ENCODE peak calls at places on chromosome 21, in six cellular contexts. One of them, this sample, is unnamed.

GRCh38 chr21:33971492-33972013 is 55.9 kb upstream of the ATP5PO start:
- DNase-seq in Calu3: no peak
- DNase-seq in IMR-90: peak; percentile 22
- DNase-seq in cardiac fibroblast: no peak
- DNase-seq in cardiac muscle cell: no peak
- DNase-seq in right atrium auricular region: no peak
- DNase-seq in this sample: no peak

GRCh38 chr21:31329431-31330143 is 14.5 kb downstream of the TIAM1 start:
- DNase-seq in IMR-90: no peak
- DNase-seq in cardiac fibroblast: no peak
- DNase-seq in right atrium auricular region: no peak
- DNase-seq in cardiac muscle cell: no peak
- DNase-seq in Calu3: no peak
- DNase-seq in this sample: no peak

GRCh38 chr21:14244911-14245310 is 29.0 kb downstream of the RBM11 start:
- DNase-seq in IMR-90: no peak
- DNase-seq in right atrium auricular region: no peak
- DNase-seq in Calu3: no peak
- DNase-seq in cardiac fibroblast: no peak
- DNase-seq in cardiac muscle cell: no peak
- DNase-seq in this sample: no peak

GRCh38 chr21:37059181-37059580 is 13.7 kb downstream of the PIGP start:
- DNase-seq in Calu3: no peak
- DNase-seq in IMR-90: no peak
- DNase-seq in cardiac muscle cell: no peak
- DNase-seq in cardiac fibroblast: no peak
- DNase-seq in right atrium auricular region: no peak
- DNase-seq in this sample: no peak

GRCh38 chr21:14880922-14881321 is 183.9 kb downstream of the NRIP1 start:
- DNase-seq in right atrium auricular region: no peak
- DNase-seq in cardiac fibroblast: peak; percentile 54
- DNase-seq in IMR-90: peak; percentile 88
- DNase-seq in Calu3: no peak
- DNase-seq in cardiac muscle cell: no peak
- DNase-seq in this sample: no peak

GRCh38 chr21:28832013-28832714 is 160.5 kb downstream of the LTN1 start:
- DNase-seq in right atrium auricular region: no peak
- DNase-seq in cardiac fibroblast: peak; percentile 20
- DNase-seq in cardiac muscle cell: peak; percentile 17
- DNase-seq in IMR-90: peak; percentile 41
- DNase-seq in Calu3: peak; percentile 12
- DNase-seq in this sample: no peak

GRCh38 chr21:26563977-26564503 is 9.0 kb downstream of the CYYR1 start:
- DNase-seq in right atrium auricular region: no peak
- DNase-seq in IMR-90: no peak
- DNase-seq in cardiac fibroblast: no peak
- DNase-seq in Calu3: no peak
- DNase-seq in cardiac muscle cell: no peak
- DNase-seq in this sample: no peak

GRCh38 chr21:16250282-16250681 is 520.5 kb downstream of the USP25 start:
- DNase-seq in Calu3: no peak
- DNase-seq in cardiac fibroblast: no peak
- DNase-seq in IMR-90: no peak
- DNase-seq in right atrium auricular region: no peak
- DNase-seq in cardiac muscle cell: no peak
- DNase-seq in this sample: no peak

GRCh38 chr21:17903029-17903806 is 84.1 kb upstream of the C21orf91 start:
- DNase-seq in Calu3: no peak
- DNase-seq in cardiac fibroblast: peak; percentile 67
- DNase-seq in cardiac muscle cell: peak; percentile 17
- DNase-seq in right atrium auricular region: no peak
- DNase-seq in IMR-90: peak; percentile 49
- DNase-seq in this sample: no peak

GRCh38 chr21:29777155-29777554 is 162.6 kb downstream of the GRIK1 start:
- DNase-seq in cardiac fibroblast: no peak
- DNase-seq in cardiac muscle cell: no peak
- DNase-seq in right atrium auricular region: no peak
- DNase-seq in Calu3: no peak
- DNase-seq in IMR-90: no peak
- DNase-seq in this sample: no peak

GRCh38 chr21:28561772-28562171 is 430.9 kb downstream of the LTN1 start:
- DNase-seq in cardiac muscle cell: no peak
- DNase-seq in cardiac fibroblast: no peak
- DNase-seq in right atrium auricular region: no peak
- DNase-seq in IMR-90: no peak
- DNase-seq in Calu3: no peak
- DNase-seq in this sample: no peak

GRCh38 chr21:32483293-32483595 is 70.7 kb downstream of the EVA1C start:
- DNase-seq in IMR-90: no peak
- DNase-seq in cardiac muscle cell: no peak
- DNase-seq in Calu3: no peak
- DNase-seq in right atrium auricular region: no peak
- DNase-seq in cardiac fibroblast: no peak
- DNase-seq in this sample: no peak

GRCh38 chr21:33682992-33683627 is 40.8 kb downstream of the ITSN1 start:
- DNase-seq in Calu3: peak; percentile 38
- DNase-seq in right atrium auricular region: no peak
- DNase-seq in cardiac fibroblast: peak; percentile 89
- DNase-seq in cardiac muscle cell: peak; percentile 28
- DNase-seq in IMR-90: peak; percentile 88
- DNase-seq in this sample: no peak

GRCh38 chr21:39387461-39388037 is 38.7 kb upstream of the HMGN1 start:
- DNase-seq in IMR-90: peak; percentile 81
- DNase-seq in Calu3: peak; percentile 91
- DNase-seq in cardiac muscle cell: peak; percentile 93
- DNase-seq in right atrium auricular region: peak; percentile 93
- DNase-seq in cardiac fibroblast: peak; percentile 90
- DNase-seq in this sample: no peak

GRCh38 chr21:33901421-33902288 is 13.9 kb downstream of the ATP5PO start:
- DNase-seq in IMR-90: peak; percentile 67
- DNase-seq in cardiac muscle cell: peak; percentile 65
- DNase-seq in right atrium auricular region: peak; percentile 68
- DNase-seq in cardiac fibroblast: peak; percentile 82
- DNase-seq in Calu3: peak; percentile 7
- DNase-seq in this sample: no peak

GRCh38 chr21:27104749-27105439 is 138.0 kb upstream of the ADAMTS5 start:
- DNase-seq in cardiac fibroblast: peak; percentile 13
- DNase-seq in Calu3: no peak
- DNase-seq in IMR-90: peak; percentile 51
- DNase-seq in cardiac muscle cell: no peak
- DNase-seq in right atrium auricular region: no peak
- DNase-seq in this sample: no peak

GRCh38 chr21:37001446-37001845 is 5.1 kb upstream of the RIPPLY3 start:
- DNase-seq in Calu3: no peak
- DNase-seq in IMR-90: no peak
- DNase-seq in right atrium auricular region: no peak
- DNase-seq in cardiac fibroblast: no peak
- DNase-seq in cardiac muscle cell: no peak
- DNase-seq in this sample: no peak

DNA sequence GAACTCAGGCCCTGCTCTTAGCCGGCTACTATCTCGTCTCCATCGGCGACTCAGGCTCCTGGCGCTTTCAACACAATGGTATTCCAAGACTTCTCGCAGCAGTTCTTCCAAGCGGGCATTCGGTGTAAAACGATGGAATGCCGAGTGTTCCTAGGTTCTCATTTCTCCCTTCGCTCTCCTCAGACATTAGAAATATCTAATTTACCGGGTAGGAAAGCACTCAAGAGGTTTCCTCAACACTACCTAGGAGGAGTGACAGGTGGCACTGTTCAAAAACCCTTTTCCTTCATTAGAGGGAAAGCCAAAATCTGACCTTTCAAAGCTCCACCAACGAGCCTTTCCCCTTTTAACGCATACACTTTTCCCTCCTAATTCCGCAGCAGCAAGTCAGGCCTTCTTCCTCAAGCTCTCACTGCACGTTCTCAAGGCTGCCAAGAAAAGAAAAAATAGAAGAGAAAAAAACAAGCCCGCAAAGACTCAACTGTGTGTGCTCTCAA is 601 bp downstream of the UBE2G2 start:
- DNase-seq in IMR-90: peak; percentile 26
- DNase-seq in Calu3: no peak
- DNase-seq in cardiac muscle cell: peak; percentile 44
- DNase-seq in cardiac fibroblast: peak; percentile 31
- DNase-seq in right atrium auricular region: no peak
- DNase-seq in this sample: no peak
- TF ChIP-seq CTCF in IMR-90: peak; percentile 30
- TF ChIP-seq CTCF in Calu3: no peak
- TF ChIP-seq CTCF in cardiac muscle cell: peak; percentile 29
- TF ChIP-seq CTCF in cardiac fibroblast: peak; percentile 37
- TF ChIP-seq CTCF in right atrium auricular region: no peak
- TF ChIP-seq CTCF in this sample: peak; percentile 74

GRCh38 chr21:43207868-43208267 is 39.1 kb downstream of the CRYAA start:
- DNase-seq in IMR-90: no peak
- DNase-seq in Calu3: no peak
- DNase-seq in right atrium auricular region: no peak
- DNase-seq in cardiac muscle cell: no peak
- DNase-seq in cardiac fibroblast: no peak
- DNase-seq in this sample: no peak

GRCh38 chr21:43209575-43210453 is 41.0 kb downstream of the CRYAA start:
- DNase-seq in cardiac muscle cell: no peak
- DNase-seq in right atrium auricular region: peak; percentile 74
- DNase-seq in Calu3: peak; percentile 28
- DNase-seq in cardiac fibroblast: peak; percentile 77
- DNase-seq in IMR-90: peak; percentile 81
- DNase-seq in this sample: no peak

GRCh38 chr21:43208561-43209332 is 39.9 kb downstream of the CRYAA start:
- DNase-seq in cardiac fibroblast: no peak
- DNase-seq in IMR-90: no peak
- DNase-seq in cardiac muscle cell: no peak
- DNase-seq in right atrium auricular region: no peak
- DNase-seq in Calu3: no peak
- DNase-seq in this sample: no peak

GRCh38 chr21:43210454-43211084 is 41.8 kb downstream of the CRYAA start:
- DNase-seq in right atrium auricular region: no peak
- DNase-seq in IMR-90: no peak
- DNase-seq in cardiac fibroblast: no peak
- DNase-seq in cardiac muscle cell: no peak
- DNase-seq in Calu3: no peak
- DNase-seq in this sample: no peak

DNA sequence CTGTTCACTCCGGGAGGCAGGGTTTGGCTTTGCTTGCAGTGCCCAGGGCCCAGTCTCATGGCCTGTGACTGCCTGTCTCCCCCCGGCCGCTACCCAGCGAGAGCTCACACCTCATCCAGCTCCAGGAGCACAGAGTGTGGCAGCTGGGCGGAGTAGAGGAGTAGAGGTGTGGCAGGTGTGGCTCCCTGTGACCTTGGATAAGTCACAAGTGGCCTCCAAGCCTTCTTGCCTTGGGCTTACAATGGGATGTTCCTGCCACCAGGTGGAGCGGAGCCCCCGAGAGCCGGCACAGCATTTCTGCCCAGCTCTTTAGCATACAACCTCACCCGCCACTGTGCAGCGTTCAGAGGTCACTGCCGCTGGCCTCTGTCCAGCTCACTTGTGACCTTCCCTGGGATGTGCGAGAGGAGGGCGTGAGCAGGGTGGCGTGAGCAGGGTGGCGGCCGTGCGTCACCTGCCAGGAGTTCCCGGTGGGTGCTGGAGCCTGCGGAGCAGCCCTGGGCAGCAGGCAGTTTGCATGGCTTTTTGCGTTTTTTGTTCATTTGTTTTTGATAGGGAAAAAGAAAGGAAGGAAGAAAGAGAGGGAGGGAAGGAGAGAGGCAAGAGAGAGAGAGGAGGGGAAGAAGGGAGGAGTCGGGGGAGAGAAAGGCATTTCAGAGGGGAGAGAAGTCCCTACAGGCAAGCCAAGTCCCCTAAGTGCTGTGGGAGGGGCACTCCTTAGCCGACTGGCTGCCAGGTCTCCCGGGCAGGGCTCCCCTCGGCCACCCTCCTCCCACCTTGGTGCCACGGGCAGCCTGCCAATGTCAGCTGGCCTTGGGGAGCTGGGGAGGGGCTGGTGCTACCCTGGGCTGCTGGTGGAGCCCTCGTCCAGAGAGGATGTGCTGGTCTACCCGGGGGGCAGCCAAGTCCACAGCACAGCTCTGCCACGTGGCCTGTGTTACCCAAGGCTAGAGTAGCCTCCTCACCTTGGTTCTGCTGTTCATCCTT is 42.6 kb downstream of the CRYAA start:
- DNase-seq in cardiac fibroblast: peak; percentile 27
- DNase-seq in IMR-90: no peak
- DNase-seq in right atrium auricular region: no peak
- DNase-seq in cardiac muscle cell: peak; percentile 41
- DNase-seq in Calu3: peak; percentile 24
- DNase-seq in this sample: no peak
- TF ChIP-seq CTCF in cardiac fibroblast: peak; percentile 7
- TF ChIP-seq CTCF in IMR-90: peak; percentile 12
- TF ChIP-seq CTCF in right atrium auricular region: peak; percentile 64
- TF ChIP-seq CTCF in cardiac muscle cell: peak; percentile 11
- TF ChIP-seq CTCF in Calu3: no peak
- TF ChIP-seq CTCF in this sample: peak; percentile 64

GRCh38 chr21:44933938-44934260 is 5.9 kb upstream of the SLX9 start:
- DNase-seq in Calu3: no peak
- DNase-seq in cardiac muscle cell: no peak
- DNase-seq in cardiac fibroblast: no peak
- DNase-seq in right atrium auricular region: no peak
- DNase-seq in IMR-90: no peak
- DNase-seq in this sample: peak; percentile 82

GRCh38 chr21:44933199-44933937 is 6.5 kb upstream of the SLX9 start:
- DNase-seq in Calu3: no peak
- DNase-seq in cardiac muscle cell: no peak
- DNase-seq in right atrium auricular region: no peak
- DNase-seq in cardiac fibroblast: no peak
- DNase-seq in IMR-90: no peak
- DNase-seq in this sample: peak; percentile 79

GRCh38 chr21:44931137-44931500 is 8.7 kb upstream of the SLX9 start:
- DNase-seq in cardiac muscle cell: no peak
- DNase-seq in right atrium auricular region: no peak
- DNase-seq in IMR-90: no peak
- DNase-seq in Calu3: no peak
- DNase-seq in cardiac fibroblast: peak; percentile 72
- DNase-seq in this sample: peak; percentile 72

GRCh38 chr21:44931501-44932365 is 8.1 kb upstream of the SLX9 start:
- DNase-seq in IMR-90: no peak
- DNase-seq in cardiac fibroblast: no peak
- DNase-seq in Calu3: no peak
- DNase-seq in cardiac muscle cell: no peak
- DNase-seq in right atrium auricular region: no peak
- DNase-seq in this sample: peak; percentile 83

GRCh38 chr21:44932366-44933181 is 7.3 kb upstream of the SLX9 start:
- DNase-seq in IMR-90: no peak
- DNase-seq in Calu3: peak; percentile 55
- DNase-seq in cardiac fibroblast: no peak
- DNase-seq in cardiac muscle cell: peak; percentile 56
- DNase-seq in right atrium auricular region: no peak
- DNase-seq in this sample: peak; percentile 68
- TF ChIP-seq CTCF in IMR-90: peak; percentile 61
- TF ChIP-seq CTCF in Calu3: peak; percentile 24
- TF ChIP-seq CTCF in cardiac fibroblast: peak; percentile 38
- TF ChIP-seq CTCF in cardiac muscle cell: peak; percentile 60
- TF ChIP-seq CTCF in right atrium auricular region: peak; percentile 79
- TF ChIP-seq CTCF in this sample: peak; percentile 75

DNA sequence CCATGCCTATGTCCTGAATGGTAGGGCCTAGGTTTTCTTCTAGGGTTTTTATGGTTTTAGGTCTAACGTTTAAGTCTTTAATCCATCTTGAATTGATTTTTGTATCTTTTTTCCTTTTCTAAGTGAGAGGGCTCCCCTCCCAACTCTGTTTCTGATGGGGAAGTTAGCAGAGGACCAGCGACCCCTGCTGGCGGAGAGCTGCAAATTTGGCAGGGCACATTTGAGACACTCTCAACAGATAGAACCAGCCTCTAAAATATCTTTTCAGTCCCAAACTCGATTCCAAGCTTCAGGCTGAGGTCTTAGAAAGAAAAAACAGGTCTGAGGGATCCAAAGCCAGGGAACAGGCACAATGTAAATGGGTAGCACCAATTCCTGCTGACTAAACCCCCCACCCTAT is 32.5 kb downstream of the LRRC3 start:
- DNase-seq in Calu3: no peak
- DNase-seq in cardiac fibroblast: peak; percentile 28
- DNase-seq in IMR-90: peak; percentile 19
- DNase-seq in right atrium auricular region: no peak
- DNase-seq in cardiac muscle cell: no peak
- DNase-seq in this sample: no peak
- TF ChIP-seq CTCF in Calu3: peak; percentile 24
- TF ChIP-seq CTCF in cardiac fibroblast: peak; percentile 74
- TF ChIP-seq CTCF in IMR-90: peak; percentile 52
- TF ChIP-seq CTCF in right atrium auricular region: peak; percentile 18
- TF ChIP-seq CTCF in cardiac muscle cell: peak; percentile 50
- TF ChIP-seq CTCF in this sample: peak; percentile 73

This sample was measured in chondrocyte.